ENCODE peak calls at places on chromosomes 4 and X, in ten cellular contexts. Z is mucosa of descending colon, Q is HFF-Myc, K is tibial nerve, G is ovary, F is esophagus squamous epithelium, U is psoas muscle, H is colonic mucosa, J is AG04450, P is fibroblast of mammary gland. I is an unnamed sample.

GRCh38 chr4:124157781-124158180 is 554.8 kb downstream of the ANKRD50 start:
- DNase-seq in Z (no peak), Q (no peak), K (no peak), G (no peak), F (no peak), U (no peak), H (no peak), J (no peak), P (no peak), I (no peak)

GRCh38 chr4:139921551-139922184 is 232.3 kb downstream of the MAML3 start:
- DNase-seq in Z (peak; percentile 40), Q (no peak), K (no peak), G (no peak), F (no peak), U (no peak), H (peak; percentile 60), J (no peak), P (no peak), I (no peak)

GRCh38 chrX:111047575-111047974 is 48.4 kb upstream of the PAK3 start:
- DNase-seq in Z (no peak), Q (no peak), K (no peak), G (no peak), F (no peak), U (no peak), H (no peak), J (no peak), P (peak; percentile 16), I (no peak)

GRCh38 chrX:129930941-129931410 is 25.0 kb downstream of the UTP14A start:
- DNase-seq in Z (no peak), Q (no peak), K (no peak), G (no peak), F (no peak), U (no peak), H (peak; percentile 27), J (no peak), P (no peak), I (no peak)

GRCh38 chr4:20520901-20521300 is 179.4 kb upstream of the PACRGL start:
- DNase-seq in Z (no peak), Q (no peak), K (no peak), G (no peak), F (no peak), U (no peak), H (no peak), J (peak; percentile 32), P (peak; percentile 47), I (no peak)

GRCh38 chr4:64940698-64941097 is 531.4 kb upstream of the TECRL start:
- DNase-seq in Z (no peak), Q (no peak), K (no peak), G (no peak), F (no peak), U (no peak), H (no peak), J (no peak), P (peak; percentile 62), I (no peak)

GRCh38 chr4:10184501-10184938 is 67.9 kb upstream of the WDR1 start:
- DNase-seq in Z (no peak), Q (no peak), K (no peak), G (no peak), F (no peak), U (no peak), H (no peak), J (no peak), P (no peak), I (no peak)

GRCh38 chr4:99390060-99390459 is 37.5 kb upstream of the ADH1C start:
- DNase-seq in Z (no peak), Q (no peak), K (no peak), G (no peak), F (no peak), U (no peak), H (no peak), J (peak; percentile 36), P (peak; percentile 82), I (no peak)

GRCh38 chr4:7620086-7620813 is 185.5 kb upstream of the PSAPL1 start:
- DNase-seq in Z (no peak), Q (no peak), K (no peak), G (no peak), F (no peak), U (no peak), H (no peak), J (no peak), P (no peak), I (no peak)

GRCh38 chr4:153259679-153260078 is 55.4 kb downstream of the TRIM2 start:
- DNase-seq in Z (no peak), Q (no peak), K (no peak), G (no peak), F (no peak), U (no peak), H (no peak), J (no peak), P (no peak), I (no peak)

GRCh38 chr4:3465698-3466671 is 2.9 kb downstream of the DOK7 start:
- DNase-seq in Z (peak; percentile 16), Q (no peak), K (no peak), G (no peak), F (no peak), U (peak; percentile 49), H (no peak), J (no peak), P (peak; percentile 9), I (no peak)
- TF ChIP-seq CTCF in Z (no peak), Q (peak; percentile 36), K (no peak), G (no peak), F (no peak), U (peak; percentile 40), H (no peak), J (peak; percentile 29), P (peak; percentile 12), I (peak; percentile 41)

GRCh38 chr4:86940920-86941460 is 6.2 kb downstream of the AFF1 start:
- DNase-seq in Z (no peak), Q (no peak), K (no peak), G (no peak), F (no peak), U (no peak), H (no peak), J (no peak), P (no peak), I (no peak)
- TF ChIP-seq CTCF in Z (no peak), Q (no peak), K (no peak), G (no peak), F (no peak), U (no peak), H (no peak), J (no peak), P (no peak), I (no peak)

DNA sequence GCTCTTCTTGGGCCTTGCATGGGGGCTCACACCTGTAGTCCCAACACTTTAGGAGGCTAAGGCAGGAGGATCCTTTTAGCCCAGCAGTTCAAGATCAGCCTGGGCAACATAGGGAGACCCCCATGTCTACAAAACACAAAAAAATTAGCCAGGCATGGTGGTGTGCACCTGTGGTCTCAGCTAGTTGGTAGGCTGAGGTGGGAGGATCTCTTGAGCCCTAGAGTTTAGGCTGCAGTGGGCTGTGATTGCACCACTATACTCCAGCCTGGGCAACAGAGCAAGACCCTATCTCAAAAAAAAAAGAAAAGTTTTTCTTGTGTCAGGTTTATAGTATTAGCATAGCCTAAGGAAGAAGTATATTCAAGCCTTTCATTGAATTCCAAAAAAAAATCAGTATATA is 30.8 kb upstream of the FAM241A start:
- DNase-seq in Z (no peak), Q (no peak), K (no peak), G (no peak), F (no peak), U (no peak), H (no peak), J (no peak), P (no peak), I (no peak)
- TF ChIP-seq CTCF in Z (no peak), Q (no peak), K (no peak), G (no peak), F (no peak), U (no peak), H (no peak), J (no peak), P (no peak), I (no peak)

DNA sequence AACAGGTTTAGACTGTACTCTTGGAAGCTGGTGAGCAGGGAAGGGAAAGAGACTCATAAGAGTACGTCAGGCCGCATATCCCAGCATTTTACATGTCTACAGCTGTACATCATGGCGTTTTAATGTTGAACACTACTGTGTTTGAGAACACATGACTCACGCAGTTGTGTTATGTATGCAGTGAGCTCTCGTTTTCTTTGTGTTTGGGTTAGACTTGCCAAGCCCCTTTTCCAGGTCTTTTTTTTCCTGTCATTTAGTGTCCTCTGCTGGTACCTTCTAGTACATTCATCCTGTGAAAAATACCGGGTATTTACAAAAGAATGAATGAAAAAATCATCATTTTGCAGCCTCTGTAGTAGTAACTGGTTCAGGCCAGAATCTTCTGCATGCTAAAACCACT is 35.3 kb downstream of the SMS start:
- DNase-seq in Z (no peak), Q (no peak), K (no peak), G (no peak), F (no peak), U (no peak), H (no peak), J (peak; percentile 54), P (peak; percentile 76), I (no peak)
- TF ChIP-seq CTCF in Z (no peak), Q (no peak), K (no peak), G (no peak), F (no peak), U (peak; percentile 21), H (no peak), J (peak; percentile 57), P (peak; percentile 23), I (peak; percentile 58)